ENCODE peak calls at places on chromosome X, in four cellular contexts. M is GM12878, U is H1, B is HepG2. O is an unnamed sample.

GRCh38 chrX:118872102-118872566 is 48.5 kb downstream of the ZCCHC12 start:
- DNase-seq in M (no peak), U (no peak), B (no peak), O (no peak)

GRCh38 chrX:154717824-154718223 is 33.1 kb downstream of the GAB3 start:
- DNase-seq in M (no peak), U (no peak), B (no peak), O (peak)

GRCh38 chrX:43557792-43558191 is 98.3 kb upstream of the MAOA start:
- DNase-seq in M (peak), U (no peak), B (peak), O (peak)

GRCh38 chrX:56764153-56764974 is 35.3 kb downstream of the NBDY start:
- DNase-seq in M (peak), U (no peak), B (peak), O (peak)

GRCh38 chrX:318068-318738 is 393 bp downstream of the GTPBP6 start:
- DNase-seq in M (peak), U (peak), B (peak), O (peak)

GRCh38 chrX:121308276-121308805 is 260.9 kb downstream of the GLUD2 start:
- DNase-seq in M (peak), U (no peak), B (peak), O (peak)

GRCh38 chrX:113400193-113400704 is 559.6 kb upstream of the AMOT start:
- DNase-seq in M (no peak), U (peak), B (peak), O (no peak)

GRCh38 chrX:70013483-70014222 is 36.1 kb downstream of the AWAT2 start:
- DNase-seq in M (no peak), U (no peak), B (no peak), O (no peak)

GRCh38 chrX:153805436-153805835 is 11.0 kb downstream of the SSR4 start:
- DNase-seq in M (no peak), U (no peak), B (no peak), O (no peak)

GRCh38 chrX:80431502-80431832 is 11.2 kb downstream of the TENT5D start:
- DNase-seq in M (no peak), U (no peak), B (no peak), O (no peak)

GRCh38 chrX:111098874-111099273 is 2.9 kb downstream of the PAK3 start:
- DNase-seq in M (no peak), U (no peak), B (peak), O (peak)

GRCh38 chrX:107135076-107135964 is 16.7 kb upstream of the RBM41 start:
- DNase-seq in M (no peak), U (no peak), B (peak), O (peak)

GRCh38 chrX:153922932-153923857 is 2.9 kb downstream of the ARHGAP4 start:
- DNase-seq in M (no peak), U (no peak), B (no peak), O (no peak)

GRCh38 chrX:40090050-40090804 is 7.5 kb downstream of the BCOR start:
- DNase-seq in M (no peak), U (no peak), B (no peak), O (peak)

GRCh38 chrX:38970845-38971244 is 169.6 kb downstream of the MID1IP1 start:
- DNase-seq in M (no peak), U (no peak), B (no peak), O (no peak)

GRCh38 chrX:143635915-143636314 is at the start of gene SLITRK4:
- DNase-seq in M (no peak), U (peak), B (no peak), O (no peak)

GRCh38 chrX:30504309-30504708 is 73.3 kb downstream of the TASL start:
- DNase-seq in M (peak), U (no peak), B (peak), O (peak)

GRCh38 chrX:54248309-54248708 is 65.3 kb upstream of the FAM120C start:
- DNase-seq in M (no peak), U (no peak), B (peak), O (no peak)

GRCh38 chrX:153887385-153887784 is 1.4 kb upstream of the L1CAM start:
- DNase-seq in M (no peak), U (no peak), B (no peak), O (no peak)

GRCh38 chrX:117969337-117969736 is 147.3 kb downstream of the KLHL13 start:
- DNase-seq in M (no peak), U (no peak), B (no peak), O (no peak)

GRCh38 chrX:53285591-53285990 is 4.2 kb upstream of the IQSEC2 start:
- DNase-seq in M (no peak), U (no peak), B (no peak), O (no peak)

GRCh38 chrX:85627363-85627762 is 247.9 kb upstream of the POF1B start:
- DNase-seq in M (no peak), U (no peak), B (no peak), O (no peak)

GRCh38 chrX:68599256-68600152 is 48.0 kb upstream of the STARD8 start:
- DNase-seq in M (no peak), U (no peak), B (no peak), O (peak)

GRCh38 chrX:39729834-39730670 is 367.7 kb downstream of the BCOR start:
- DNase-seq in M (no peak), U (no peak), B (no peak), O (no peak)

GRCh38 chrX:15336023-15336413 is 695 bp upstream of the PIGA start:
- DNase-seq in M (no peak), U (no peak), B (no peak), O (peak)
- TF ChIP-seq GABPA in M (no peak), U (no peak), B (no peak), O (no peak)

GRCh38 chrX:136691028-136691809 is 43.3 kb downstream of the CD40LG start:
- DNase-seq in M (no peak), U (no peak), B (no peak), O (no peak)
- TF ChIP-seq ZNF274 in M (no peak), U (no peak), B (no peak), O (no peak)

GRCh38 chrX:46602468-46603102 is 29.0 kb downstream of the CHST7 start:
- DNase-seq in M (no peak), U (no peak), B (no peak), O (no peak)

GRCh38 chrX:46597774-46598173 is 24.2 kb downstream of the CHST7 start:
- DNase-seq in M (no peak), U (no peak), B (no peak), O (no peak)

GRCh38 chrX:46601283-46601682 is 27.7 kb downstream of the CHST7 start:
- DNase-seq in M (no peak), U (no peak), B (no peak), O (no peak)

GRCh38 chrX:46597208-46597607 is 23.6 kb downstream of the CHST7 start:
- DNase-seq in M (no peak), U (no peak), B (no peak), O (no peak)

GRCh38 chrX:46599051-46599560 is 25.5 kb downstream of the CHST7 start:
- DNase-seq in M (no peak), U (no peak), B (no peak), O (no peak)
- TF ChIP-seq GABPA in M (no peak), U (no peak), B (no peak), O (no peak)

GRCh38 chrX:1468250-1468772 is 15.6 kb upstream of the ASMTL start:
- DNase-seq in M (peak), U (no peak), B (no peak), O (no peak)
- TF ChIP-seq ZNF274 in M (no peak), U (no peak), B (no peak), O (no peak)

GRCh38 chrX:42437211-42437610 is 340.8 kb downstream of the PPP1R2C start:
- DNase-seq in M (no peak), U (no peak), B (no peak), O (no peak)
- TF ChIP-seq GABPA in M (no peak), U (no peak), B (no peak), O (no peak)

GRCh38 chrX:103488794-103489193 is 30.5 kb downstream of the RAB40A start:
- DNase-seq in M (no peak), U (no peak), B (no peak), O (no peak)

GRCh38 chrX:103483720-103484119 is 35.6 kb downstream of the RAB40A start:
- DNase-seq in M (no peak), U (no peak), B (no peak), O (no peak)

DNA sequence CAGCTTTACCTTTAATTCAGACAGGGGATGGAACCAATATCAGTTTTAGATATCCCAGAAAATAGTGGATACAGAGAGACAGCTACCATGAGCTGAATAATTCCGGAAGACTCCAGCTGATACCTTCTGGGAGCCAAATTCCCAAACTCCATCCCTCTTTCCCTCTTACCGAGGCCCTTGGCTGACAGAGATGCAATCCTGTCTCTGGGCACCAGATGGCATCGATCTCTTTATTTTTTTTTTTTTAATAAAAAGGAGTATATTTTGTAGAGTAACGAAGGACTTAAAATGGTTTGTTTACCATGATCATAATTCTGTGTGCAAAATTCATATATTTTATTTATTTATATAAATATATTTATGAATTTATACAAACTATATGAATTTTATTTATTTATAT is 31.0 kb downstream of the RAB40A start:
- DNase-seq in M (no peak), U (no peak), B (no peak), O (peak)
- TF ChIP-seq ZNF274 in M (no peak), U (no peak), B (no peak), O (no peak)

GRCh38 chrX:10055430-10055829 is 88.3 kb downstream of the CLDN34 start:
- DNase-seq in M (no peak), U (no peak), B (no peak), O (no peak)
- TF ChIP-seq GABPA in M (no peak), U (no peak), B (no peak), O (no peak)

GRCh38 chrX:19728915-19729314 is 158.5 kb downstream of the SH3KBP1 start:
- DNase-seq in M (no peak), U (no peak), B (no peak), O (no peak)

GRCh38 chrX:19728083-19728648 is 159.2 kb downstream of the SH3KBP1 start:
- DNase-seq in M (no peak), U (no peak), B (no peak), O (no peak)

GRCh38 chrX:19724409-19724808 is 163.0 kb downstream of the SH3KBP1 start:
- DNase-seq in M (no peak), U (no peak), B (no peak), O (no peak)

GRCh38 chrX:19723427-19723826 is 164.0 kb downstream of the SH3KBP1 start:
- DNase-seq in M (no peak), U (no peak), B (no peak), O (no peak)

GRCh38 chrX:19725545-19726102 is 161.8 kb downstream of the SH3KBP1 start:
- DNase-seq in M (no peak), U (no peak), B (no peak), O (no peak)
- TF ChIP-seq ZNF274 in M (no peak), U (no peak), B (no peak), O (no peak)